ENCODE peak calls at places on chromosomes 7 and 10, in nine cellular contexts. One of them, this sample, is unnamed.
A peak's percentile ranks its signal among the peaks of the same experiment; 100 is the strongest.

GRCh38 chr10:132400041-132400546 is 3.1 kb downstream of the PWWP2B start:
- DNase-seq in GM12865: no peak
- DNase-seq in uterus: no peak
- DNase-seq in psoas muscle: peak; percentile 51
- DNase-seq in kidney: peak; percentile 72
- DNase-seq in thyroid gland: peak; percentile 27
- DNase-seq in GM13977: no peak
- DNase-seq in fibroblast of mammary gland: no peak
- DNase-seq in lower leg skin: no peak
- DNase-seq in this sample: no peak

GRCh38 chr7:41147651-41148360 is 555.1 kb downstream of the INHBA start:
- DNase-seq in GM12865: no peak
- DNase-seq in uterus: peak; percentile 21
- DNase-seq in psoas muscle: no peak
- DNase-seq in kidney: peak; percentile 29
- DNase-seq in thyroid gland: no peak
- DNase-seq in GM13977: no peak
- DNase-seq in fibroblast of mammary gland: peak; percentile 55
- DNase-seq in lower leg skin: no peak
- DNase-seq in this sample: no peak

GRCh38 chr7:13850185-13850752 is 139.2 kb downstream of the ETV1 start:
- DNase-seq in GM12865: peak; percentile 44
- DNase-seq in uterus: no peak
- DNase-seq in psoas muscle: no peak
- DNase-seq in kidney: no peak
- DNase-seq in thyroid gland: no peak
- DNase-seq in GM13977: peak; percentile 38
- DNase-seq in fibroblast of mammary gland: peak; percentile 100
- DNase-seq in lower leg skin: no peak
- DNase-seq in this sample: no peak

GRCh38 chr7:98119257-98119918 is 12.7 kb downstream of the LMTK2 start:
- DNase-seq in GM12865: no peak
- DNase-seq in uterus: no peak
- DNase-seq in psoas muscle: no peak
- DNase-seq in kidney: no peak
- DNase-seq in thyroid gland: peak; percentile 65
- DNase-seq in GM13977: no peak
- DNase-seq in fibroblast of mammary gland: peak; percentile 64
- DNase-seq in lower leg skin: no peak
- DNase-seq in this sample: no peak

GRCh38 chr10:133096616-133097269 is 9.0 kb downstream of the ADGRA1 start:
- DNase-seq in GM12865: no peak
- DNase-seq in uterus: no peak
- DNase-seq in psoas muscle: no peak
- DNase-seq in kidney: no peak
- DNase-seq in thyroid gland: no peak
- DNase-seq in GM13977: no peak
- DNase-seq in fibroblast of mammary gland: peak; percentile 2
- DNase-seq in lower leg skin: no peak
- DNase-seq in this sample: no peak

GRCh38 chr7:2440608-2441245 is 35.5 kb downstream of the GRIFIN start:
- DNase-seq in GM12865: no peak
- DNase-seq in uterus: no peak
- DNase-seq in psoas muscle: peak; percentile 23
- DNase-seq in kidney: peak; percentile 57
- DNase-seq in thyroid gland: peak; percentile 51
- DNase-seq in GM13977: no peak
- DNase-seq in fibroblast of mammary gland: no peak
- DNase-seq in lower leg skin: peak; percentile 72
- DNase-seq in this sample: no peak

GRCh38 chr7:141872931-141873330 is 31.6 kb upstream of the PRSS37 start:
- DNase-seq in GM12865: no peak
- DNase-seq in uterus: no peak
- DNase-seq in psoas muscle: no peak
- DNase-seq in kidney: no peak
- DNase-seq in thyroid gland: no peak
- DNase-seq in GM13977: peak; percentile 10
- DNase-seq in fibroblast of mammary gland: no peak
- DNase-seq in lower leg skin: no peak
- DNase-seq in this sample: no peak

GRCh38 chr7:144534196-144534595 is 130.7 kb upstream of the NOBOX start:
- DNase-seq in GM12865: no peak
- DNase-seq in uterus: no peak
- DNase-seq in psoas muscle: no peak
- DNase-seq in kidney: no peak
- DNase-seq in thyroid gland: no peak
- DNase-seq in GM13977: no peak
- DNase-seq in fibroblast of mammary gland: no peak
- DNase-seq in lower leg skin: no peak
- DNase-seq in this sample: no peak

GRCh38 chr7:8433477-8434289 is at the start of gene NXPH1:
- DNase-seq in GM12865: peak; percentile 16
- DNase-seq in uterus: no peak
- DNase-seq in psoas muscle: no peak
- DNase-seq in kidney: peak; percentile 67
- DNase-seq in thyroid gland: no peak
- DNase-seq in GM13977: peak; percentile 65
- DNase-seq in fibroblast of mammary gland: no peak
- DNase-seq in lower leg skin: no peak
- DNase-seq in this sample: peak; percentile 59
- TF ChIP-seq CTCF in GM12865: no peak
- TF ChIP-seq CTCF in uterus: no peak
- TF ChIP-seq CTCF in psoas muscle: no peak
- TF ChIP-seq CTCF in kidney: no peak
- TF ChIP-seq CTCF in thyroid gland: no peak
- TF ChIP-seq CTCF in GM13977: no peak
- TF ChIP-seq CTCF in fibroblast of mammary gland: no peak
- TF ChIP-seq CTCF in lower leg skin: no peak
- TF ChIP-seq CTCF in this sample: peak; percentile 54

DNA sequence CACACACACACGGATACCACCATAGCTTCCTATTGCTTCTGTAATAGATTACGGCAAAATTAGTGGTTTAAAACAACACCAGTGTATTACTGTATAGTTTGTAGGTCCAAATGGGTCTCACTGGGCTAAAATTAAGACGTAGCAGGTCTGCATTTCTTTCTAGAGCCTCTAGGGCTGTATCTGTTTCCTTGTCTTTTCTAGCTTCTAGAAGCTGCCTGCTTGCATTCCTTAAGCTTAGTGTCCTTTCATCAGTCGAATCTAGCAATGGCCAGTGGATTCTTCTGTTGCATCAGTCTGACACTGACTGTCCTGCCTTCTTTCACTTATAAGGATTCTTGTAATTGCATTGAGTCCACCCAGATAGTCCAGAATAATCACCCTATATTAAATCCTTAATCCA is 882.3 kb downstream of the PCDH15 start:
- DNase-seq in GM12865: no peak
- DNase-seq in uterus: no peak
- DNase-seq in psoas muscle: no peak
- DNase-seq in kidney: no peak
- DNase-seq in thyroid gland: no peak
- DNase-seq in GM13977: no peak
- DNase-seq in fibroblast of mammary gland: no peak
- DNase-seq in lower leg skin: no peak
- DNase-seq in this sample: no peak
- TF ChIP-seq CTCF in GM12865: no peak
- TF ChIP-seq CTCF in uterus: no peak
- TF ChIP-seq CTCF in psoas muscle: no peak
- TF ChIP-seq CTCF in kidney: no peak
- TF ChIP-seq CTCF in thyroid gland: no peak
- TF ChIP-seq CTCF in GM13977: no peak
- TF ChIP-seq CTCF in fibroblast of mammary gland: no peak
- TF ChIP-seq CTCF in lower leg skin: no peak
- TF ChIP-seq CTCF in this sample: peak; percentile 23

GRCh38 chr10:3080608-3081007 is 13.3 kb downstream of the PFKP start:
- DNase-seq in GM12865: no peak
- DNase-seq in uterus: no peak
- DNase-seq in psoas muscle: no peak
- DNase-seq in kidney: peak; percentile 23
- DNase-seq in thyroid gland: no peak
- DNase-seq in GM13977: no peak
- DNase-seq in fibroblast of mammary gland: no peak
- DNase-seq in lower leg skin: no peak
- DNase-seq in this sample: no peak
- TF ChIP-seq CTCF in GM12865: no peak
- TF ChIP-seq CTCF in uterus: no peak
- TF ChIP-seq CTCF in psoas muscle: peak; percentile 35
- TF ChIP-seq CTCF in kidney: peak; percentile 11
- TF ChIP-seq CTCF in thyroid gland: no peak
- TF ChIP-seq CTCF in GM13977: no peak
- TF ChIP-seq CTCF in fibroblast of mammary gland: no peak
- TF ChIP-seq CTCF in lower leg skin: no peak
- TF ChIP-seq CTCF in this sample: no peak

DNA sequence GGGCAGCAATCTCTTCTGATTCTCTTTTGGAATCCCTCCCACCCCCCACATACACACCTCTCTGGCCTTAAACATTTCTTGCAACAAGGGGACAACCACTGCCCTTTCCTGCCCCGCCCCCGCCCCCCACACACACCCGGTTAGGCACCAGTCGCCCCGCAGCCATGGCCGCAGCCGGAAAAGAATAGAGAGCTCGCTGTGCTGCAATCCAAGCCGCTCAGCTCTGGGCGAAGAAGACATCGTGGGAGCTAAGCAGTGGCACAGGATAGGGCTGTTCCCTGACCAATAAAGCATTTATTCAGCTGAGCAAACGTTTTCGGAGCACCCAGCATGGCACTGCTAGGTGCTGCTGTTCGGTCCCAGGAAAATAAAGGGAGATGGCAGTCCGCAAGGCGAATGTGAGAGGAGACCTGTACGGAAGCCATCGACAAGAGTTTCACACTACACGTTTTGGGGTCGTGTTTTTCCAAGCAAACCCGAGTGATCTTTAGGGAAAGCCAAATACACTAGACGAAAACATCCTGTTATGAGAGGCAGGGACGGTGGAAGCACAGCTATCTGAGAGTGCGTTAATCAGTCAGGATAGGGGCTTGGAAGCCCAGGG is 18.3 kb downstream of the SKIDA1 start:
- DNase-seq in GM12865: no peak
- DNase-seq in uterus: no peak
- DNase-seq in psoas muscle: no peak
- DNase-seq in kidney: no peak
- DNase-seq in thyroid gland: no peak
- DNase-seq in GM13977: no peak
- DNase-seq in fibroblast of mammary gland: no peak
- DNase-seq in lower leg skin: no peak
- DNase-seq in this sample: no peak
- TF ChIP-seq CTCF in GM12865: no peak
- TF ChIP-seq CTCF in uterus: no peak
- TF ChIP-seq CTCF in psoas muscle: no peak
- TF ChIP-seq CTCF in kidney: no peak
- TF ChIP-seq CTCF in thyroid gland: no peak
- TF ChIP-seq CTCF in GM13977: no peak
- TF ChIP-seq CTCF in fibroblast of mammary gland: no peak
- TF ChIP-seq CTCF in lower leg skin: no peak
- TF ChIP-seq CTCF in this sample: no peak

DNA sequence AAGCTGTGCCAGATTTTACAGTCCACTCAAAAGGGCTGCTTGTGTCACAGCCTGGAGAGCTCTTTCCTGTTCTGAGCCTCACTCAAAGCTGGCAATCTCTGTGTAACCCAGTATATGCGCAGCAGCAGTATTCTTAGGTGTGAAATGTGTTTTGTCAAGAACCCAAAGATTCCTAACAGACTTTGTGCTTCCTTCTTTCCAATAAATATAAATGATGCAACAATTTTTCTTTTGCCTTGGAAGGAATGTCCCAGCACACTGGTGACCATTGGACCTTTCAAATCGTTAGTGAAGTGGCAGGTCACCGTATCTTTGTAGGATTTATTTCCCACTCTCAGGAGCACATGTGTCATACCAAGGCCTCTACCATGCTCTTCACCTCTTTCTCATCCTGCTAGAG is 5.6 kb upstream of the ZC3HAV1 start:
- DNase-seq in GM12865: no peak
- DNase-seq in uterus: no peak
- DNase-seq in psoas muscle: no peak
- DNase-seq in kidney: no peak
- DNase-seq in thyroid gland: no peak
- DNase-seq in GM13977: no peak
- DNase-seq in fibroblast of mammary gland: no peak
- DNase-seq in lower leg skin: no peak
- DNase-seq in this sample: no peak
- TF ChIP-seq CTCF in GM12865: no peak
- TF ChIP-seq CTCF in uterus: no peak
- TF ChIP-seq CTCF in psoas muscle: no peak
- TF ChIP-seq CTCF in kidney: no peak
- TF ChIP-seq CTCF in thyroid gland: no peak
- TF ChIP-seq CTCF in GM13977: no peak
- TF ChIP-seq CTCF in fibroblast of mammary gland: no peak
- TF ChIP-seq CTCF in lower leg skin: no peak
- TF ChIP-seq CTCF in this sample: no peak

DNA sequence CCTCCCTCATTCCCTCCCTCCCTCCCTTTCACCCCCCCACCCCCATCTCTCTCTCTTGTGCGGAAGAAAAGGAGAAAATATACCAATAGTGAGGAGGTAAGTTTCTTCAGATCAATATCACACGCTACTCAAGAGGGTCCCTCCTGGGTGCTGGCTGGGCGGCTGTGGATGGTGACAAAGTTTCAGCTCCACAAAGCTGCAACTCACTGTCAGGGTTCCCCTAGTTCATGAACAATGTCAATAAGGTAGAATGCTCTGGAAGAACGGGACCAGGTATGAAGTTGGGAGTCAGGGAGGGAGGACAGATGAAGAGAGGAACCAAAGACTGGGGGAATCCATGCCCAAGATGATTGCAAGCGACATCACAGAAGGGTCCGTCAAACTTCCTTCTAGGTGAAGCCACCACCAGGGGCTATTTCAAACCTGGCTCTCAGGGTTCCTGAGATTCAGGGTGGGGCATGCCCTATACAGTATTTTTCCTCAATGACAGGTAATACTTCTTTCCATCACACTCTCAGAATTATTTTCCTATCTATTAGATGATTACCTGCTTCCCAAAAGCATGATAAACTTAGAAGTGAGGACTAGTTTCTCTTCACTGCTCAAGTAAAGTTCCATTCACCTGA is 1.4 kb upstream of the PDE1C start:
- DNase-seq in GM12865: no peak
- DNase-seq in uterus: no peak
- DNase-seq in psoas muscle: no peak
- DNase-seq in kidney: no peak
- DNase-seq in thyroid gland: no peak
- DNase-seq in GM13977: no peak
- DNase-seq in fibroblast of mammary gland: no peak
- DNase-seq in lower leg skin: no peak
- DNase-seq in this sample: no peak
- TF ChIP-seq CTCF in GM12865: no peak
- TF ChIP-seq CTCF in uterus: no peak
- TF ChIP-seq CTCF in psoas muscle: no peak
- TF ChIP-seq CTCF in kidney: no peak
- TF ChIP-seq CTCF in thyroid gland: no peak
- TF ChIP-seq CTCF in GM13977: no peak
- TF ChIP-seq CTCF in fibroblast of mammary gland: no peak
- TF ChIP-seq CTCF in lower leg skin: no peak
- TF ChIP-seq CTCF in this sample: no peak

GRCh38 chr10:114239117-114239993 is at the start of gene VWA2:
- DNase-seq in GM12865: peak; percentile 42
- DNase-seq in uterus: no peak
- DNase-seq in psoas muscle: peak; percentile 55
- DNase-seq in kidney: peak; percentile 79
- DNase-seq in thyroid gland: peak; percentile 48
- DNase-seq in GM13977: peak; percentile 58
- DNase-seq in fibroblast of mammary gland: no peak
- DNase-seq in lower leg skin: no peak
- DNase-seq in this sample: peak; percentile 16
- TF ChIP-seq CTCF in GM12865: peak; percentile 10
- TF ChIP-seq CTCF in uterus: no peak
- TF ChIP-seq CTCF in psoas muscle: peak; percentile 13
- TF ChIP-seq CTCF in kidney: peak; percentile 39
- TF ChIP-seq CTCF in thyroid gland: no peak
- TF ChIP-seq CTCF in GM13977: peak; percentile 28
- TF ChIP-seq CTCF in fibroblast of mammary gland: no peak
- TF ChIP-seq CTCF in lower leg skin: no peak
- TF ChIP-seq CTCF in this sample: peak; percentile 52

GRCh38 chr7:68725843-68726242 is 872.4 kb upstream of the AUTS2 start:
- DNase-seq in GM12865: no peak
- DNase-seq in uterus: no peak
- DNase-seq in psoas muscle: no peak
- DNase-seq in kidney: no peak
- DNase-seq in thyroid gland: no peak
- DNase-seq in GM13977: no peak
- DNase-seq in fibroblast of mammary gland: no peak
- DNase-seq in lower leg skin: no peak
- DNase-seq in this sample: no peak
- TF ChIP-seq CTCF in GM12865: no peak
- TF ChIP-seq CTCF in uterus: no peak
- TF ChIP-seq CTCF in psoas muscle: no peak
- TF ChIP-seq CTCF in kidney: no peak
- TF ChIP-seq CTCF in thyroid gland: no peak
- TF ChIP-seq CTCF in GM13977: no peak
- TF ChIP-seq CTCF in fibroblast of mammary gland: peak; percentile 5
- TF ChIP-seq CTCF in lower leg skin: no peak
- TF ChIP-seq CTCF in this sample: no peak